ENCODE peak calls at places on chromosomes 16 and 17, in seven cellular contexts. B is psoas muscle; U is testis; E is HAP-1; O is effector memory CD4-positive, alpha-beta T cell; M is adrenal gland; I is left ventricle myocardium inferior. H is an unnamed sample. For H3K9me3, the result is how much of the 10 kb centered on the place peaks cover.

GRCh38 chr16:10885246-10885645 is 8.2 kb downstream of the CIITA start:
- DNase-seq in B (no peak), U (no peak), E (no peak), O (no peak), M (no peak), I (no peak), H (no peak)

GRCh38 chr17:63832455-63832854 is 5.0 kb upstream of the FTSJ3 start:
- DNase-seq in B (no peak), U (no peak), E (no peak), O (no peak), M (no peak), I (no peak), H (no peak)

GRCh38 chr17:1125775-1126120 is 54.0 kb downstream of the ABR start:
- DNase-seq in B (no peak), U (no peak), E (no peak), O (no peak), M (no peak), I (no peak), H (no peak)

GRCh38 chr17:67378444-67379250 is 1.6 kb downstream of the PITPNC1 start:
- DNase-seq in B (peak), U (peak), E (peak), O (peak), M (peak), I (peak), H (peak)

GRCh38 chr16:88529596-88529995 is 40.6 kb upstream of the ZC3H18 start:
- DNase-seq in B (no peak), U (no peak), E (no peak), O (no peak), M (no peak), I (no peak), H (no peak)

GRCh38 chr17:32878211-32878610 is 1.3 kb upstream of the MYO1D start:
- DNase-seq in B (peak), U (no peak), E (no peak), O (no peak), M (peak), I (no peak), H (no peak)

GRCh38 chr17:30717290-30718098 is 107.0 kb downstream of the CRLF3 start:
- DNase-seq in B (no peak), U (peak), E (peak), O (no peak), M (no peak), I (peak), H (no peak)

GRCh38 chr16:24580665-24581064 is 41.3 kb downstream of the RBBP6 start:
- DNase-seq in B (no peak), U (no peak), E (no peak), O (no peak), M (no peak), I (no peak), H (no peak)

GRCh38 chr17:8472663-8473062 is 37.0 kb downstream of the NDEL1 start:
- DNase-seq in B (no peak), U (no peak), E (no peak), O (no peak), M (no peak), I (no peak), H (no peak)

GRCh38 chr16:35686595-35686994 is 2227.2 kb downstream of the TP53TG3F start:
- DNase-seq in B (no peak), U (no peak), E (no peak), O (no peak), M (no peak), I (no peak), H (no peak)
- H3K9me3 ChIP-seq in B (under half), U (under half), E (under half), O (under half), M (under half), I (under half), H (half or more)

DNA sequence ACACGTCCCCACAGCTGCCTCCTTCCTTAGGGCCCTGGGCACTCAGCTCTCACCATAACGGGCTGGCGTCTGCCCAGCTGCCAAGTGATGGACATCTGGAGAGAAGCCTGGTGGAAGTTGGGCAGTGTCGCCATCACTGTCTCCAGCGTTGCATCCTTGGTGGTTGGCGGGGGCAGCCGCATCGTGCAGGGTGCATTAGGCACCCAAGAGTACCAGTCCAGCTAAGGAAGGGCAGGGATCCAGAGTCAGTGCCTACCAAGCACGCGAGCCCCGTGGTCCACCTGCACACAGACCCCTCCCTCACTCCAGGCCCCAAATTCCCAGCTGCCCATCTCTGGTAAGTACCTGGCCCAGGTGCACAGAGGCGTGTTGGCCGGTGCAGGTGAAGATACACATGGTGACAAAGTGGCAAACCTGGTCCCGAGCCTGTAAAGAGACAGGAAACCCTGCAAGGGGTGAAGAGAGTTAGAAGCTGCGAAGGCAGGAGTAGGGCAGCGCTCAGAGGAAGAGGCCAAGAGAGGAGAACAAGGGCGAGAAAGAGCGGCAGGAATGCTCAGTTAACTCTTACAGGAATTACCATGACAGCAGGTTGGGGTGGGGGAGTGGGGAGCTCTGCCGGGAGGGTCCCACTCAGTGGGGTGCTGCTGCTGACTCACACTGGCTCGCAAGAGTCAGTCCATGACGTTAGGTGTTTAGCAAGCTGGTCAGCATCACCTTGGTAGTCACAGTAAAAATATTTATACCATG is 9.5 kb downstream of the ALOX15 start:
- DNase-seq in B (no peak), U (no peak), E (no peak), O (no peak), M (no peak), I (no peak), H (no peak)
- H3K4me3 ChIP-seq in B (no peak), U (no peak), E (no peak), O (no peak), M (no peak), I (no peak), H (no peak)

GRCh38 chr17:72792771-72793170 is 299.7 kb downstream of the SLC39A11 start:
- DNase-seq in B (no peak), U (no peak), E (no peak), O (no peak), M (no peak), I (no peak), H (no peak)
- H3K9me3 ChIP-seq in B (under half), U (under half), E (under half), O (under half), M (under half), I (under half), H (under half)

DNA sequence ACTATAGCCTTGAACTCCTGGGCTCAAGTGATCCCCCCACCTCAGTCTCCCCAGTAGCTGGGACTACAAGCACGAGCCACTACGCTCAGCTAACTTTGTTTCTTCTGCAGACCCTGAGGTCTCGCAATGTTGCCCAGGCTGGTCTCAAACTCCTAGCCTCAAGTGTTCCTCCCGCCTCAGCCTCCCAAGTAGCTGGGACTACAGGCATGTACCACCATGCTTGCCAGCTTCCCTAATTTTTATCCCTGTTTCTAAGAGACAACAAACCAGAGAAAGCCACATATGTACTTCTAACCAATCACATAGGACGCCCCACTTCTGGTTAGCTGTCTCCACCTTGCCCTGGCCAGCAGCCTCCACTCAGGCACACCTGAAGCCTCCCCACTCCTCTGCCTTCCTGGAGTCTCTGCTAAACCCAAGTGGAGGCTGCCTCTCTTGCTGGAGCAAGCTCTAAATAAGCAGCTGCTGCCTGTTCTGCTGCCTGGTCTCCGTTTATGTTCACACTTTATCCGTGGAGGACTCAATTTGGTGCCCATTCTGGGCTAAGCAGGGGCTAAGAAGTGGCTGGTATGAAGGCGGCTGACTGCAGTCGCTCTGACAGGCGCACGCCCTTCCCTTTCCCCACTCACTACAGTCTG is 24.7 kb downstream of the NSMCE1 start:
- DNase-seq in B (no peak), U (peak), E (no peak), O (no peak), M (no peak), I (no peak), H (no peak)
- H3K4me3 ChIP-seq in B (no peak), U (no peak), E (no peak), O (no peak), M (no peak), I (no peak), H (no peak)

H was measured in DND-41.